ENCODE peak calls at places on chromosomes 16 and 17, in four cellular contexts. X, A, E and Y are unnamed samples.

GRCh38 chr17:73791121-73791520 is 146.9 kb upstream of the SDK2 start:
- DNase-seq in A (no peak), E (no peak), X (no peak), Y (no peak)

GRCh38 chr16:57846078-57846697 is 43.9 kb upstream of the KIFC3 start:
- DNase-seq in A (peak), E (no peak), X (no peak), Y (no peak)

GRCh38 chr17:80468222-80468621 is 8.2 kb downstream of the NPTX1 start:
- DNase-seq in X (no peak), E (no peak), A (no peak), Y (no peak)

GRCh38 chr17:57622886-57623433 is 122.1 kb downstream of the CCDC182 start:
- DNase-seq in X (no peak), E (peak), A (peak), Y (no peak)

GRCh38 chr17:36593651-36594316 is 2.1 kb downstream of the DHRS11 start:
- DNase-seq in E (no peak), A (peak), X (no peak), Y (no peak)

GRCh38 chr17:79988163-79988971 is 47.3 kb downstream of the TBC1D16 start:
- DNase-seq in A (no peak), E (peak), X (peak), Y (no peak)

GRCh38 chr17:7588553-7589203 is 1.2 kb downstream of the SOX15 start:
- DNase-seq in E (no peak), X (no peak), A (no peak), Y (no peak)

GRCh38 chr17:61202564-61202963 is 197.1 kb upstream of the TBX2 start:
- DNase-seq in A (no peak), X (no peak), E (no peak), Y (no peak)

GRCh38 chr17:50272246-50272645 is 2.0 kb upstream of the TMEM92 start:
- DNase-seq in E (no peak), A (no peak), X (no peak), Y (no peak)

GRCh38 chr17:50935201-50936124 is 69.3 kb upstream of the TOB1 start:
- DNase-seq in X (no peak), A (no peak), E (peak), Y (no peak)

GRCh38 chr16:2767891-2768290 is 9.2 kb downstream of the ELOB start:
- DNase-seq in A (peak), X (no peak), E (no peak), Y (no peak)

GRCh38 chr17:38454528-38454927 is 26.3 kb downstream of the ARHGAP23 start:
- DNase-seq in A (no peak), E (no peak), X (peak), Y (peak)

GRCh38 chr16:59993101-59993500 is 1259.0 kb upstream of the GOT2 start:
- DNase-seq in X (no peak), E (peak), A (peak), Y (no peak)
- TF ChIP-seq TCF7L2 in X (no peak), E (no peak), A (no peak), Y (no peak)

GRCh38 chr17:45848405-45848804 is 3.7 kb downstream of the SPPL2C start:
- DNase-seq in X (no peak), A (no peak), E (no peak), Y (no peak)

GRCh38 chr17:45846223-45846622 is 1.5 kb downstream of the SPPL2C start:
- DNase-seq in A (no peak), X (no peak), E (no peak), Y (no peak)

GRCh38 chr17:45847747-45848146 is 3.1 kb downstream of the SPPL2C start:
- DNase-seq in A (no peak), E (no peak), X (no peak), Y (no peak)

GRCh38 chr17:45846646-45847045 is 2.0 kb downstream of the SPPL2C start:
- DNase-seq in E (no peak), X (no peak), A (no peak), Y (no peak)

GRCh38 chr17:45847101-45847500 is 2.4 kb downstream of the SPPL2C start:
- DNase-seq in A (no peak), X (no peak), E (no peak), Y (no peak)
- TF ChIP-seq SIN3A in A (no peak), X (no peak), E (no peak), Y (no peak)

GRCh38 chr17:8630227-8630801 is at the start of gene MYH10:
- DNase-seq in X (no peak), E (no peak), A (no peak), Y (no peak)

GRCh38 chr17:8628172-8628571 is 2.4 kb downstream of the MYH10 start:
- DNase-seq in A (peak), X (no peak), E (no peak), Y (no peak)

GRCh38 chr17:8629371-8630226 is 926 bp downstream of the MYH10 start:
- DNase-seq in A (peak), X (no peak), E (no peak), Y (no peak)

GRCh38 chr17:8630802-8631553 is 453 bp upstream of the MYH10 start:
- DNase-seq in A (peak), X (peak), E (peak), Y (peak)

DNA sequence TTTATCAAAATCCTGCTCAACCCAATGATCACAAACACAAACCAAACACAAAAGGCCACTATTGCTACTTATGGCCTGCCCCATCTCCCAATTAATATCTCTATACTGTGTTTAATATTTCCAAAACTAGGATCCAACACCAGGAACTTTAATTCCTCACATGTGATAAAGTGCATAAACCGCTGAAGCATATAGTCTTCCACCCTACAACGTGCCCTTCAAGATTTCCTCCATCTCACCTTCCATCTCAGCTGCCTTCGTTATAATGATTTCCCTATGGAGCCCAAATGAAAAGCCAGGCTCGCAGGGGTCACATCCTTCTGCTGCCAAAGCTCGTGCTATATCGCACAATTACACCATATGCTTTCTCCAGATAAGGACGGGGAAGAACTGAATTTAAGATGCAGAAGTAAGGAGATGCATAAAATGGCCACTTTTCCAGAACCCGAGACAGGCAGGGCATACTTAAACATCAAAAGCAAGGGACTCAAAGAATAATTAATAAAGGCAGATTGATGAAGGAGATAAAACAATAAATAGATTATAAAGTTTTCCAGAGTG is 1.8 kb downstream of the MYH10 start:
- DNase-seq in A (peak), X (no peak), E (no peak), Y (no peak)
- H3K27ac ChIP-seq in A (peak), X (no peak), E (no peak), Y (no peak)

DNA sequence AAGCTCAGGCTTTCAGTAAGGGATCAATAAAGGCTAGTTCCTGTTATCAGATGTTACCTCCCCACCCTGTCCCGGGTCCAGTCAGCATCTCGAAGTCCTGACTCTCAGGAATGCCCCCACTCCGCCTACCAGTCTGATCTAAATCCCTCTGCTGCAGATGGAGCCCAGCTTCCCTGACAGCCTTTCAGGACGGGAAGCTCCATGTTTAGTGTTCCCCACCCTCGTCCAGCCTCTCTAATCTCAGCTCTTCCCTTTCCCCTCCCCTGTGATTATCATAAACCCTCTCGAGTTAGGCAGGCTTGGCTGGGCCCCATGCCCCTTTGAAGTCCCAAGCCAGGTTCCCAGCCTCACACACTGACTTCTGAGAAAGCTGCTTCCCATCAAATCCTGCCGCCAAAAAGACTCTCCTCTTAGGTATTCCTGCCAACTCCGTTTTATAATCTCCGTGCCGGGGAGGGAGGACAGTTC is 16.6 kb upstream of the ETV4 start:
- DNase-seq in X (no peak), E (peak), A (no peak), Y (no peak)
- TF ChIP-seq TCF7L2 in X (peak), E (no peak), A (no peak), Y (no peak)

DNA sequence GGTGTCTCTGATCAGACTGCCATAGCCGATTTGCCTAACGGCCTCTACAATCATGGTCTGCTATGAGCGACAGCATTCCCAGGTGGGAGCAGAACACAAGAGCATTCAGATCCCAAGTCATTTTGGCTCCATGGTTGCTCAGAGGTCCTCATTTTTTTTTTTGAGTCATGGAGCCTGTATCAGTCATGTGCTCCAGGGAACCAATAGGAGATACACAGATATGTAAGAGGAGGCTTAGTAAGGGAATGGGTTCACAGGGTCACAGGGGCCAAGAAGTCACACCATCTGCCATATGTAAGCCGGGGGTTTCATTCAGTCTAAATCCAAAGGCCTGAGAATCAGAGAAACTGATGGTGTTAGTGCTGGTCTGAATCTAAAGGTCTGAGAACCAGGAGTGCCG is 36.8 kb downstream of the CPPED1 start:
- DNase-seq in E (no peak), X (no peak), A (peak), Y (no peak)
- TF ChIP-seq SIN3A in E (no peak), X (no peak), A (no peak), Y (no peak)

GRCh38 chr17:75896360-75897075 is at the start of gene TRIM65:
- DNase-seq in E (peak), X (no peak), A (peak), Y (no peak)
- H3K27ac ChIP-seq in E (peak), X (peak), A (peak), Y (peak)

GRCh38 chr16:88686439-88687253 is at the start of gene SNAI3:
- DNase-seq in E (peak), X (peak), A (peak), Y (no peak)

GRCh38 chr16:88686062-88686438 is 257 bp downstream of the SNAI3 start:
- DNase-seq in X (no peak), A (peak), E (no peak), Y (no peak)

GRCh38 chr16:88684569-88685155 is 1.6 kb downstream of the SNAI3 start:
- DNase-seq in E (no peak), A (no peak), X (no peak), Y (no peak)

GRCh38 chr16:88687254-88687576 is 908 bp upstream of the SNAI3 start:
- DNase-seq in A (peak), E (no peak), X (no peak), Y (no peak)

GRCh38 chr16:88685156-88686061 is 898 bp downstream of the SNAI3 start:
- DNase-seq in X (no peak), A (peak), E (no peak), Y (no peak)
- TF ChIP-seq TCF7L2 in X (no peak), A (no peak), E (no peak), Y (no peak)

GRCh38 chr17:2828396-2829038 is 32.3 kb downstream of the RAP1GAP2 start:
- DNase-seq in A (peak), E (peak), X (peak), Y (no peak)
- TF ChIP-seq SIN3A in A (no peak), E (no peak), X (no peak), Y (no peak)

GRCh38 chr17:29070308-29070707 is 27.4 kb downstream of the PIPOX start:
- DNase-seq in A (no peak), E (no peak), X (no peak), Y (no peak)
- H3K27ac ChIP-seq in A (no peak), E (no peak), X (no peak), Y (no peak)